ENCODE peak calls at places on chromosome 10, in five cellular contexts. N is lower lobe of right lung, V is upper lobe of right lung, M is mammary epithelial cell, S is AG04450. G is an unnamed sample.

GRCh38 chr10:79244841-79245504 is 102.3 kb upstream of the PPIF start:
- DNase-seq in N (no peak), V (no peak), M (no peak), S (no peak), G (no peak)

GRCh38 chr10:25191162-25191895 is 16.5 kb downstream of the GPR158 start:
- DNase-seq in N (no peak), V (no peak), M (no peak), S (no peak), G (no peak)

GRCh38 chr10:74419491-74420466 is 268.8 kb downstream of the ADK start:
- DNase-seq in N (no peak), V (no peak), M (peak), S (no peak), G (no peak)

GRCh38 chr10:103661951-103662405 is 168.5 kb downstream of the NEURL1 start:
- DNase-seq in N (no peak), V (no peak), M (no peak), S (no peak), G (no peak)

GRCh38 chr10:29949411-29950011 is 109.9 kb downstream of the JCAD start:
- DNase-seq in N (no peak), V (no peak), M (peak), S (peak), G (no peak)

GRCh38 chr10:62582804-62583208 is 208.6 kb downstream of the ZNF365 start:
- DNase-seq in N (peak), V (peak), M (peak), S (peak), G (no peak)

GRCh38 chr10:93352638-93353383 is 129.3 kb downstream of the MYOF start:
- DNase-seq in N (no peak), V (no peak), M (no peak), S (no peak), G (no peak)

GRCh38 chr10:110824152-110824441 is 47.6 kb upstream of the PDCD4 start:
- DNase-seq in N (no peak), V (no peak), M (no peak), S (no peak), G (no peak)

GRCh38 chr10:1377756-1378397 is 321.7 kb downstream of the WDR37 start:
- DNase-seq in N (no peak), V (no peak), M (no peak), S (no peak), G (no peak)

GRCh38 chr10:124512040-124512428 is 50.4 kb downstream of the LHPP start:
- DNase-seq in N (no peak), V (no peak), M (no peak), S (no peak), G (no peak)

GRCh38 chr10:57849726-57850357 is 417.9 kb downstream of the IPMK start:
- DNase-seq in N (no peak), V (no peak), M (peak), S (no peak), G (no peak)
- TF ChIP-seq CTCF in N (no peak), V (peak), M (peak), S (no peak), G (no peak)

GRCh38 chr10:120327671-120328070 is 129.4 kb upstream of the PLPP4 start:
- DNase-seq in N (no peak), V (no peak), M (no peak), S (no peak), G (no peak)

GRCh38 chr10:120328647-120329046 is 128.4 kb upstream of the PLPP4 start:
- DNase-seq in N (no peak), V (no peak), M (no peak), S (no peak), G (no peak)
- TF ChIP-seq CTCF in N (no peak), V (no peak), M (no peak), S (no peak), G (no peak)

DNA sequence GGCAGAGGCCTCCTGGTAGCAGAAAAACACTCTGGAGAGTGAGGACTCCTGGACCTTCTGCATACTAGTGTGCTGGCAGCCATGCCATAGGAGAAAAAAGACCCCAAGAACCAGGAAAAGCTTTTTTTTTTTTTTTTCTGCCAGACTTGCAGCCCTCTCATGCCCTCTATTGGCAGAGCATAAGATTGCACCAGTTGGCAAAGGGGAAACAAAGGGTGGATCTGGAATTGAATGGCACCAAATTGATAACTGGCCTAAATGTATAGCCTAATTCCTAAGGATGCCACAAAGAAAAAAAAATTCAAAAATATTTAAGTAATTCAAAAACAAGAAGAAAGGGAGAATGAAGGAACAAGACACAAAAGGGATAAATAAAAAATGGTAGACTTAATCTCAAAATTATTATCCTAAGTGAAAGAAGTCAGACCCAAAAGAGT is 112.5 kb upstream of the GHITM start:
- DNase-seq in N (no peak), V (no peak), M (no peak), S (no peak), G (no peak)
- TF ChIP-seq CTCF in N (peak), V (peak), M (peak), S (peak), G (no peak)

GRCh38 chr10:77214799-77215198 is 422.8 kb downstream of the KCNMA1 start:
- DNase-seq in N (no peak), V (no peak), M (no peak), S (no peak), G (no peak)
- TF ChIP-seq CTCF in N (no peak), V (no peak), M (no peak), S (no peak), G (no peak)

DNA sequence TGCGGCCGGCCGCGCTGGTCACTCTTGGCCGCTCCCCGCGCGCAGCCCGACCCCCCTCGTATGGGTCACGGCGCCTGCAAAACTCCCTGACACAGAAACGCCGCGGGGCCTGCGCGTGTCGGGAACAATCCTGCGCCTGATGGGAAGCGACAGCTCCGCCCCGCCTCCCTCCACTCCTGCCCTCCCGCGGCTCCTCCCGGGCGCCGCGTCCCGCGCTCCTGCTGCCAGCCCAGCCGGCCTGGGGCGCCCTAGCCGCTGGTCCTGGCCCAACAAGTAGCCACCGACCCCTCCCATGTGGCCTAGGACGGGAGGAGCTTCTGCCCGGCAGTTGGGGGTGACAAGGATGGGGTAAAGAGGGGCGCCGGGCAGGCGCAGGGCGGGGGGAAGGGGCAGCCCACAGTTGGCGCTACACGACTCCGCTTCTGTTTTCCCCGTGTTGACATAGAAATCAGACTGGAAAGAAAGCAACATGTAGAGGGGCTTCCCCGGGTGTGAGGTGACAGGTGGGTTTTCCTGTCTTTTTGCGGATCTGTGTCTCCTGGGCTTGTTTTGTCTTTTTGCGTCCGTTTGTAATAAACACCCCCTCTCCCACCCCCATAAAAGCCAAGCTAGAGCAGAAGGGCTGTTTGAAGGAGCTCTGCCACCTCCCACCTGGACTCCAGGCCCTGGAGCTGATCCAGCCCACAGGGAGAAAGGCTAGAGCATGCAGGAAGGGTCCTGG is 35.1 kb upstream of the PAX2 start:
- DNase-seq in N (no peak), V (no peak), M (no peak), S (no peak), G (no peak)
- TF ChIP-seq CTCF in N (no peak), V (no peak), M (no peak), S (no peak), G (no peak)